ENCODE peak calls at places on chromosomes 3 and 15, in seven cellular contexts. U is fibroblast of pulmonary artery, L is HCT116, P is mucosa of descending colon, Q is BJ, S is tibial artery, E is A549. X is an unnamed sample.
A peak's percentile ranks its signal among the peaks of the same experiment; 100 is the strongest.

GRCh38 chr3:156820687-156821070 is 5.5 kb upstream of the LEKR1 start:
- DNase-seq in U (no peak), L (no peak), P (no peak), Q (no peak), S (no peak), E (no peak), X (no peak)

GRCh38 chr3:72259755-72260589 is 475.0 kb upstream of the PROK2 start:
- DNase-seq in U (no peak), L (no peak), P (no peak), Q (no peak), S (no peak), E (no peak), X (no peak)

GRCh38 chr3:29291262-29291981 is 10.6 kb downstream of the RBMS3 start:
- DNase-seq in U (no peak), L (no peak), P (no peak), Q (no peak), S (no peak), E (no peak), X (no peak)

GRCh38 chr15:39642011-39642640 is 61.2 kb downstream of the THBS1 start:
- DNase-seq in U (peak; percentile 62), L (no peak), P (no peak), Q (peak; percentile 47), S (no peak), E (no peak), X (peak; percentile 65)

GRCh38 chr15:87710406-87710805 is 546.1 kb downstream of the NTRK3 start:
- DNase-seq in U (peak; percentile 24), L (no peak), P (no peak), Q (peak; percentile 10), S (no peak), E (no peak), X (no peak)

GRCh38 chr3:126525853-126526667 is 2.1 kb downstream of the CHST13 start:
- DNase-seq in U (no peak), L (no peak), P (no peak), Q (no peak), S (peak; percentile 62), E (no peak), X (no peak)

GRCh38 chr15:70197318-70197944 is 99.7 kb upstream of the TLE3 start:
- DNase-seq in U (no peak), L (no peak), P (no peak), Q (no peak), S (peak; percentile 39), E (no peak), X (no peak)

GRCh38 chr15:80174017-80174746 is 21.4 kb downstream of the FAH start:
- DNase-seq in U (peak; percentile 86), L (no peak), P (no peak), Q (peak; percentile 41), S (peak; percentile 96), E (no peak), X (peak; percentile 82)

GRCh38 chr3:152096280-152096679 is 172.4 kb upstream of the MBNL1 start:
- DNase-seq in U (no peak), L (no peak), P (no peak), Q (no peak), S (no peak), E (no peak), X (no peak)

GRCh38 chr3:11558002-11558401 is 85.7 kb downstream of the VGLL4 start:
- DNase-seq in U (peak; percentile 75), L (no peak), P (no peak), Q (peak; percentile 60), S (peak; percentile 75), E (no peak), X (peak; percentile 94)

GRCh38 chr3:144754076-144754783 is 782.6 kb downstream of the DIPK2A start:
- DNase-seq in U (no peak), L (no peak), P (no peak), Q (no peak), S (no peak), E (no peak), X (no peak)

DNA sequence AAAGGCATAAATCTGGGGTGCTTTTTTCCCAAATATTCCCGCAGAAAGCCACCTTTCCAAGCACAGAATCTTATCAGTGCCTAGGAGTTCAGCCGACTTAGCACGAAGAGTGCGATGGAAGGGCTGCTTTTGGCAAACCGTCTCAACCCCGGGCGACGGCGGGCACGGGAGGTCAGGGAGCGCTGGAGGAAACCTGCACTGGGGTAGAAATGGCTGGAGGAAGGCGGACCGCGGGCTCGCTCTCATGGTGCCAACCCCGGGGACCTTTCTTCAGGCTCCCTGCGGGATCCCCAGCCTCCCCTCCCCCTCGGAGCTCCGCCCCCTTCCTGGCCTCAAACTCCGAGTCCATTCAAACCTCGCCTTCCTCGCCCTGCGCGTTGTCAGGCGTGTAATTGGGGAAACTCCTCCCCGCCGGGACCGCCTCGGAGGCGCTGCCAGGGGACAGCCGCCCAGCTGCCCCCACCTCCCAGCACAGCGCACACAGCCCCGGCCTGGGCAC is at the start of gene GABRG3:
- DNase-seq in U (no peak), L (no peak), P (no peak), Q (no peak), S (no peak), E (peak; percentile 12), X (no peak)
- H3K4me3 ChIP-seq in U (no peak within 1 kb of the TSS), L (no peak within 1 kb of the TSS), P (no peak within 1 kb of the TSS), Q (no peak within 1 kb of the TSS), S (no peak within 1 kb of the TSS), E (peak within 1 kb of the TSS; percentile 72), X (no peak within 1 kb of the TSS)

DNA sequence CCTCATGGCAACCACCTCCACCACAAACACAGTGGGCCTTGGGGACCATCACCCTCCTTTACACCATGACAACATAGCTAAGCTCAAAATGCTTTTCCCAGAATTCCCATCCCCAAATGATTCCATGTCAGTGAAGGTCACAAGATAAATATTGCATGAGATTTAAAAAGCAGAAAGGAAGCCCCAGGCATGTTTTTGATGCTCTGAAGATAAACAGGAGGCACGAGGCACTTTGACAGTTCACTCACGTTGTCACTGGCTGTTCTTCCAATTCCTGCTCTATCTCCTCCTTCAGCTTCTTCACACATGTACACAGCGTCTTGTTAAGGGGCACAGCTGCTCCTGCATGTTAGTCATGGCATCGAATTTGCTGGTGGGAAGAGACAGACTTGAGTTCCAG is 180.4 kb downstream of the STAC start:
- DNase-seq in U (no peak), L (no peak), P (no peak), Q (no peak), S (no peak), E (no peak), X (no peak)
- TF ChIP-seq CTCF in U (no peak), L (no peak), P (no peak), Q (no peak), S (no peak), E (no peak), X (no peak)

DNA sequence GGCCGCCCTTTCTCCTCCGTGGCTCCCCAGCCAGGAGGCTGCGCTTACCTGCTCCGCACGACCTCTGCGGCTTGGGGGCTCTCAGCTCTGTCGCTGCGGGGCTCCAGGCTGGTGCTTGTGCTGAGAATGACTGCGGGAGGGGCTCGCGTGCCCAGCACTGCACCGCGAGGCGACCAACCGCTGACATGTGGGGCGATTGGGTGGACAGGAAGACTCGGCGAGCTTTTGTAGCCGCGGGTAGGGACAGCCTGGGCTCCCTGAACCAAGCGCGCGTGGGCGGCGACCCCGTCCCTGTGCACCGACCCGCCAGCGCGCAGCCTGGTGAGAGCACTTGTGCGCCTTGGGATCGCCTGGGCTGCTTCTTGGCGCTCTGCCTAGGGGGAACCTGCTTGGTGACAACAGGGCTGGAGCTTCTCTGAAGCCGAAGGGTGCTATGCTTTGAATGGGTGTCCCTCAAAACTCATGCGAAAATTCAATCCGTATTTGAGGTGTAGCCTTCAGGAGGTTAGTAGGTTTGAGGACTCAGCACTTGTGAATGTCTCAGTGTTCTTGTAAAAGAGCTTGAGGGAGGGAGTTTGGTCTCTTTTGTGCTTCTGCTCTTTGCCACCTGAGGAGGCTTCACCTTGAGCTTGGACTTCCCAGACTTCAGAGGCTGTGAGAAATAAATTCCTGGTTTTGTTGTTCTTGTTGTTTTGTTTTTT is 50.4 kb downstream of the IL12A start:
- DNase-seq in U (no peak), L (no peak), P (peak; percentile 54), Q (no peak), S (peak; percentile 61), E (no peak), X (peak; percentile 46)
- H3K4me3 ChIP-seq in U (peak overlapping the region; percentile 40), L (no peak overlapping the region), P (no peak overlapping the region), Q (peak overlapping the region; percentile 14), S (peak overlapping the region; percentile 34), E (no peak overlapping the region), X (peak overlapping the region; percentile 23)

GRCh38 chr15:57667171-57667924 is 39.2 kb upstream of the POLR2M start:
- DNase-seq in U (peak; percentile 83), L (no peak), P (no peak), Q (peak; percentile 68), S (no peak), E (peak; percentile 65), X (peak; percentile 71)
- TF ChIP-seq CTCF in U (peak; percentile 71), L (peak; percentile 34), P (no peak), Q (peak; percentile 54), S (peak; percentile 59), E (peak; percentile 68), X (peak; percentile 45)

GRCh38 chr3:66441124-66441523 is 59.7 kb downstream of the LRIG1 start:
- DNase-seq in U (peak; percentile 37), L (no peak), P (no peak), Q (no peak), S (no peak), E (no peak), X (peak; percentile 58)

GRCh38 chr3:66442254-66443249 is 58.3 kb downstream of the LRIG1 start:
- DNase-seq in U (peak; percentile 90), L (no peak), P (peak; percentile 68), Q (peak; percentile 44), S (peak; percentile 83), E (no peak), X (peak; percentile 91)

GRCh38 chr3:66444146-66444644 is 56.6 kb downstream of the LRIG1 start:
- DNase-seq in U (no peak), L (no peak), P (no peak), Q (no peak), S (no peak), E (no peak), X (no peak)

GRCh38 chr3:66441692-66442091 is 59.1 kb downstream of the LRIG1 start:
- DNase-seq in U (no peak), L (no peak), P (no peak), Q (no peak), S (no peak), E (no peak), X (no peak)

DNA sequence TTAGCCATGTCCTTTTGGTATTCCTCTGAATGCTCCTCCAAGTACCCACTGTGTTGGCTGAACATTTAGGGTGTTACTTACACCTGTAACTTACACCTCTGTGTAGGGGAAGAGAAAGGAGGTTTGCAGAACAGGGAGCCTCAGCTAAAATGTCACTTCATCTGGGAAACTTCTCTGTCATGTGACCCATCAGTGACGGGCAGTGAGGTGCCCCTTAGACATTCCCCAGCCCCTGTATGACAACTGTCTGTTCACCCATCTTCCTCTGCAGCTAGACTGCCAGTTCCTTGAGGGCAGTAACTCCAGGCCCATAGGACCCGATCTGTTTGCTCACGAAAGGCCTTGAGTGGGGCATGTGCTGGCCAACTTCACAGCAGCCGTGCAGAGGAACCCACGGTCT is 57.4 kb downstream of the LRIG1 start:
- DNase-seq in U (no peak), L (no peak), P (no peak), Q (no peak), S (no peak), E (no peak), X (no peak)
- H3K4me3 ChIP-seq in U (no peak overlapping the region), L (no peak overlapping the region), P (no peak overlapping the region), Q (no peak overlapping the region), S (no peak overlapping the region), E (no peak overlapping the region), X (no peak overlapping the region)

X was measured in foreskin fibroblast.